ENCODE peak calls at places on chromosomes 1 and 21, in four cellular contexts. One of them, this sample, is unnamed.
A peak's percentile ranks its signal among the peaks of the same experiment; 100 is the strongest.

GRCh38 chr1:165162671-165163241 is 193.8 kb downstream of the LMX1A start:
- DNase-seq in stimulated activated CD8-positive, alpha-beta memory T cell treated with anti-CD3 and anti-CD28 coated beads, Interleukin-4, amount 100 ng/mL, for 48 hours: no peak
- DNase-seq in HCT116: no peak
- DNase-seq in amniotic stem cell: no peak
- DNase-seq in this sample: no peak

GRCh38 chr1:31153423-31153822 is 86.3 kb downstream of the NKAIN1 start:
- DNase-seq in HCT116: no peak
- DNase-seq in stimulated activated CD8-positive, alpha-beta memory T cell treated with anti-CD3 and anti-CD28 coated beads, Interleukin-4, amount 100 ng/mL, for 48 hours: no peak
- DNase-seq in amniotic stem cell: no peak
- DNase-seq in this sample: no peak

GRCh38 chr1:15797614-15798390 is 9.6 kb downstream of the UQCRHL start:
- DNase-seq in amniotic stem cell: no peak
- DNase-seq in stimulated activated CD8-positive, alpha-beta memory T cell treated with anti-CD3 and anti-CD28 coated beads, Interleukin-4, amount 100 ng/mL, for 48 hours: no peak
- DNase-seq in HCT116: no peak
- DNase-seq in this sample: no peak

GRCh38 chr1:42403880-42404400 is 23.3 kb downstream of the RIMKLA start:
- DNase-seq in stimulated activated CD8-positive, alpha-beta memory T cell treated with anti-CD3 and anti-CD28 coated beads, Interleukin-4, amount 100 ng/mL, for 48 hours: no peak
- DNase-seq in HCT116: no peak
- DNase-seq in amniotic stem cell: no peak
- DNase-seq in this sample: no peak

GRCh38 chr1:77639056-77639455 is 43.4 kb downstream of the ZZZ3 start:
- DNase-seq in stimulated activated CD8-positive, alpha-beta memory T cell treated with anti-CD3 and anti-CD28 coated beads, Interleukin-4, amount 100 ng/mL, for 48 hours: no peak
- DNase-seq in amniotic stem cell: no peak
- DNase-seq in HCT116: no peak
- DNase-seq in this sample: no peak

GRCh38 chr1:61424382-61424781 is 300.6 kb downstream of the TM2D1 start:
- DNase-seq in amniotic stem cell: no peak
- DNase-seq in stimulated activated CD8-positive, alpha-beta memory T cell treated with anti-CD3 and anti-CD28 coated beads, Interleukin-4, amount 100 ng/mL, for 48 hours: no peak
- DNase-seq in HCT116: peak; percentile 10
- DNase-seq in this sample: peak; percentile 5

GRCh38 chr21:33069645-33069993 is 322 bp upstream of the OLIG1 start:
- DNase-seq in stimulated activated CD8-positive, alpha-beta memory T cell treated with anti-CD3 and anti-CD28 coated beads, Interleukin-4, amount 100 ng/mL, for 48 hours: no peak
- DNase-seq in HCT116: no peak
- DNase-seq in amniotic stem cell: no peak
- DNase-seq in this sample: no peak

GRCh38 chr1:195472298-195472697 is 1135.9 kb downstream of the KCNT2 start:
- DNase-seq in amniotic stem cell: no peak
- DNase-seq in stimulated activated CD8-positive, alpha-beta memory T cell treated with anti-CD3 and anti-CD28 coated beads, Interleukin-4, amount 100 ng/mL, for 48 hours: no peak
- DNase-seq in HCT116: no peak
- DNase-seq in this sample: no peak

GRCh38 chr1:181396171-181396670 is 87.1 kb upstream of the CACNA1E start:
- DNase-seq in stimulated activated CD8-positive, alpha-beta memory T cell treated with anti-CD3 and anti-CD28 coated beads, Interleukin-4, amount 100 ng/mL, for 48 hours: peak; percentile 57
- DNase-seq in HCT116: no peak
- DNase-seq in amniotic stem cell: no peak
- DNase-seq in this sample: no peak

GRCh38 chr1:71031426-71031825 is 16.2 kb downstream of the PTGER3 start:
- DNase-seq in stimulated activated CD8-positive, alpha-beta memory T cell treated with anti-CD3 and anti-CD28 coated beads, Interleukin-4, amount 100 ng/mL, for 48 hours: no peak
- DNase-seq in amniotic stem cell: no peak
- DNase-seq in HCT116: no peak
- DNase-seq in this sample: no peak

This sample was measured in LoVo.